ENCODE peak calls at places on chromosomes 6 and 20, in nine cellular contexts. O is HCEC 1CT; F is mesenchymal stem cell; P is endothelial cell of umbilical vein; X is fibroblast of lung; J is astrocyte of the spinal cord; K is LoVo; I is activated CD4-positive, alpha-beta T cell treated with anti-CD3 and anti-CD28 coated beads, Interleukin-2, amount 50 U/mL, for 1 hour; L is activated naive CD4-positive, alpha-beta T cell treated with Interleukin-2 at 50 U/mL for 16 hours. U is an unnamed sample.

GRCh38 chr6:163892814-163893561 is 478.5 kb downstream of the QKI start:
- DNase-seq in O (no peak), F (no peak), P (no peak), X (no peak), J (no peak), K (no peak), I (no peak), L (no peak), U (no peak)

GRCh38 chr6:146292506-146292905 is 251.1 kb upstream of the RAB32 start:
- DNase-seq in O (no peak), F (no peak), P (no peak), X (peak), J (no peak), K (no peak), I (no peak), L (no peak), U (no peak)

GRCh38 chr6:151765444-151765886 is 42.0 kb upstream of the ESR1 start:
- DNase-seq in O (peak), F (peak), P (peak), X (peak), J (peak), K (peak), I (peak), L (no peak), U (peak)

GRCh38 chr6:20575125-20575524 is 40.9 kb downstream of the CDKAL1 start:
- DNase-seq in O (no peak), F (no peak), P (peak), X (no peak), J (no peak), K (no peak), I (no peak), L (no peak), U (no peak)

GRCh38 chr6:158002951-158003853 is 21.5 kb downstream of the SYNJ2 start:
- DNase-seq in O (peak), F (peak), P (peak), X (peak), J (peak), K (no peak), I (no peak), L (peak), U (no peak)

GRCh38 chr20:40471261-40471629 is 217.8 kb downstream of the MAFB start:
- DNase-seq in O (no peak), F (peak), P (no peak), X (no peak), J (no peak), K (no peak), I (no peak), L (no peak), U (no peak)

GRCh38 chr6:12477616-12478015 is 187.5 kb downstream of the EDN1 start:
- DNase-seq in O (no peak), F (no peak), P (no peak), X (no peak), J (no peak), K (no peak), I (no peak), L (no peak), U (no peak)

GRCh38 chr6:136763716-136764521 is 28.4 kb downstream of the MAP3K5 start:
- DNase-seq in O (no peak), F (no peak), P (no peak), X (no peak), J (no peak), K (no peak), I (no peak), L (no peak), U (no peak)

GRCh38 chr20:48502016-48502415 is 325.8 kb downstream of the PREX1 start:
- DNase-seq in O (no peak), F (no peak), P (no peak), X (no peak), J (no peak), K (no peak), I (no peak), L (no peak), U (no peak)

GRCh38 chr20:63587781-63588591 is 13.9 kb upstream of the HELZ2 start:
- DNase-seq in O (no peak), F (no peak), P (no peak), X (no peak), J (no peak), K (no peak), I (no peak), L (no peak), U (no peak)

GRCh38 chr20:62914970-62915457 is 11.3 kb downstream of the DIDO1 start:
- DNase-seq in O (no peak), F (peak), P (peak), X (peak), J (peak), K (no peak), I (no peak), L (no peak), U (no peak)

GRCh38 chr20:61963149-61963548 is 102.5 kb downstream of the TAF4 start:
- DNase-seq in O (no peak), F (no peak), P (no peak), X (no peak), J (no peak), K (no peak), I (no peak), L (no peak), U (no peak)

GRCh38 chr6:129105035-129105434 is 222.1 kb downstream of the LAMA2 start:
- DNase-seq in O (no peak), F (peak), P (no peak), X (peak), J (peak), K (no peak), I (no peak), L (no peak), U (no peak)

GRCh38 chr6:75526502-75527127 is 33.0 kb upstream of the FILIP1 start:
- DNase-seq in O (peak), F (peak), P (peak), X (peak), J (peak), K (peak), I (peak), L (peak), U (peak)

GRCh38 chr20:42936482-42936881 is 253.2 kb downstream of the PTPRT start:
- DNase-seq in O (no peak), F (no peak), P (no peak), X (no peak), J (no peak), K (no peak), I (no peak), L (no peak), U (no peak)

GRCh38 chr6:118667988-118668387 is 16.6 kb upstream of the CEP85L start:
- DNase-seq in O (peak), F (peak), P (no peak), X (no peak), J (no peak), K (no peak), I (no peak), L (no peak), U (no peak)

GRCh38 chr6:151338816-151339215 is 52.5 kb downstream of the ZBTB2 start:
- DNase-seq in O (no peak), F (no peak), P (no peak), X (no peak), J (no peak), K (no peak), I (no peak), L (no peak), U (no peak)

GRCh38 chr6:44446626-44447297 is 59.3 kb downstream of the CDC5L start:
- DNase-seq in O (peak), F (peak), P (no peak), X (peak), J (peak), K (no peak), I (no peak), L (no peak), U (no peak)

GRCh38 chr20:34904202-34904621 is 27.8 kb downstream of the ACSS2 start:
- DNase-seq in O (no peak), F (no peak), P (peak), X (no peak), J (no peak), K (no peak), I (no peak), L (no peak), U (no peak)

GRCh38 chr20:48180637-48181036 is 395.4 kb upstream of the SULF2 start:
- DNase-seq in O (no peak), F (peak), P (peak), X (no peak), J (peak), K (no peak), I (no peak), L (no peak), U (no peak)